ENCODE peak calls at places on chromosomes 3 and 15, in seven cellular contexts. E is NCI-H524; N is activated naive CD4-positive, alpha-beta T cell treated with Interleukin-2 at 50 U/mL for 16 hours; L is stimulated activated CD8-positive, alpha-beta memory T cell treated with anti-CD3 and anti-CD28 coated beads, Interleukin-7, amount 100 ng/mL, for 4 hours; Z is GM04503; H is mesothelial cell of epicardium; F is NCI-H526. V is an unnamed sample.

GRCh38 chr15:59284768-59285368 is 78.2 kb downstream of the LDHAL6B start:
- DNase-seq in E (no peak), N (no peak), L (no peak), Z (no peak), H (no peak), F (no peak), V (no peak)

GRCh38 chr3:99809565-99809964 is 8.1 kb upstream of the CMSS1 start:
- DNase-seq in E (no peak), N (no peak), L (no peak), Z (no peak), H (no peak), F (no peak), V (no peak)

GRCh38 chr3:45056608-45057301 is 30.7 kb downstream of the CLEC3B start:
- DNase-seq in E (no peak), N (no peak), L (no peak), Z (no peak), H (no peak), F (no peak), V (peak)

GRCh38 chr3:52795298-52795900 is 803 bp downstream of the ITIH3 start:
- DNase-seq in E (no peak), N (no peak), L (no peak), Z (no peak), H (no peak), F (no peak), V (no peak)

GRCh38 chr3:187729598-187729997 is 15.7 kb downstream of the BCL6 start:
- DNase-seq in E (no peak), N (no peak), L (no peak), Z (no peak), H (no peak), F (no peak), V (no peak)

GRCh38 chr3:27278391-27279055 is 90.7 kb downstream of the NEK10 start:
- DNase-seq in E (no peak), N (no peak), L (no peak), Z (no peak), H (no peak), F (no peak), V (no peak)

GRCh38 chr3:195254454-195255175 is 16.3 kb downstream of the XXYLT1 start:
- DNase-seq in E (no peak), N (no peak), L (no peak), Z (no peak), H (peak), F (no peak), V (no peak)

GRCh38 chr15:48579945-48580671 is 65.4 kb downstream of the FBN1 start:
- DNase-seq in E (no peak), N (no peak), L (no peak), Z (no peak), H (no peak), F (no peak), V (peak)

GRCh38 chr3:146543461-146544012 is 870 bp downstream of the PLSCR1 start:
- DNase-seq in E (peak), N (no peak), L (no peak), Z (no peak), H (no peak), F (no peak), V (no peak)

GRCh38 chr3:40317061-40317676 is 7.7 kb downstream of the EIF1B start:
- DNase-seq in E (peak), N (peak), L (no peak), Z (no peak), H (no peak), F (peak), V (peak)

GRCh38 chr15:63040954-63041353 is 1.6 kb upstream of the TPM1 start:
- DNase-seq in E (no peak), N (no peak), L (no peak), Z (no peak), H (no peak), F (no peak), V (no peak)

GRCh38 chr15:70339551-70340517 is 242.1 kb upstream of the TLE3 start:
- DNase-seq in E (peak), N (no peak), L (no peak), Z (peak), H (peak), F (no peak), V (peak)

GRCh38 chr3:136547293-136547692 is 204.9 kb downstream of the STAG1 start:
- DNase-seq in E (no peak), N (no peak), L (no peak), Z (no peak), H (no peak), F (no peak), V (peak)

GRCh38 chr15:85168642-85169173 is 187.1 kb downstream of the PDE8A start:
- DNase-seq in E (peak), N (peak), L (peak), Z (no peak), H (no peak), F (peak), V (no peak)

GRCh38 chr3:156670652-156671051 is 3.7 kb upstream of the TIPARP start:
- DNase-seq in E (no peak), N (no peak), L (no peak), Z (no peak), H (no peak), F (no peak), V (no peak)

GRCh38 chr3:96813820-96814580 is 394 bp upstream of the EPHA6 start:
- DNase-seq in E (peak), N (no peak), L (no peak), Z (peak), H (peak), F (peak), V (peak)

GRCh38 chr3:48402281-48402732 is 27.6 kb downstream of the PLXNB1 start:
- DNase-seq in E (no peak), N (no peak), L (no peak), Z (peak), H (peak), F (no peak), V (peak)

GRCh38 chr3:23800731-23801130 is 5.0 kb upstream of the UBE2E1 start:
- DNase-seq in E (no peak), N (no peak), L (no peak), Z (no peak), H (no peak), F (no peak), V (peak)

GRCh38 chr3:119497824-119498187 is 541 bp upstream of the TIMMDC1 start:
- DNase-seq in E (no peak), N (no peak), L (no peak), Z (peak), H (peak), F (no peak), V (peak)

GRCh38 chr3:142213298-142213697 is 12.1 kb downstream of the GK5 start:
- DNase-seq in E (no peak), N (no peak), L (no peak), Z (no peak), H (no peak), F (no peak), V (peak)

GRCh38 chr15:90003736-90004135 is 2.6 kb downstream of the ZNF710 start:
- DNase-seq in E (no peak), N (no peak), L (no peak), Z (no peak), H (no peak), F (no peak), V (no peak)

GRCh38 chr3:86923071-86923476 is 67.9 kb downstream of the VGLL3 start:
- DNase-seq in E (peak), N (no peak), L (no peak), Z (peak), H (no peak), F (no peak), V (peak)

GRCh38 chr3:13044496-13045244 is 28.6 kb downstream of the IQSEC1 start:
- DNase-seq in E (no peak), N (no peak), L (no peak), Z (no peak), H (no peak), F (no peak), V (no peak)

GRCh38 chr3:46541856-46542255 is 24.2 kb downstream of the LRRC2 start:
- DNase-seq in E (no peak), N (no peak), L (no peak), Z (no peak), H (no peak), F (no peak), V (no peak)

GRCh38 chr15:65939901-65940617 is 70.8 kb downstream of the RAB11A start:
- DNase-seq in E (no peak), N (no peak), L (no peak), Z (peak), H (no peak), F (no peak), V (peak)

GRCh38 chr15:30940359-30940758 is 36.6 kb downstream of the FAN1 start:
- DNase-seq in E (no peak), N (no peak), L (no peak), Z (no peak), H (no peak), F (no peak), V (no peak)

GRCh38 chr15:80736571-80736970 is 41.5 kb downstream of the ABHD17C start:
- DNase-seq in E (no peak), N (no peak), L (no peak), Z (no peak), H (peak), F (no peak), V (no peak)

GRCh38 chr3:56751056-56751455 is 50.7 kb downstream of the ARHGEF3 start:
- DNase-seq in E (no peak), N (no peak), L (no peak), Z (no peak), H (no peak), F (peak), V (no peak)